ENCODE peak calls at places on chromosomes 5 and 9, in four cellular contexts. X, Q, E and H are unnamed samples.

GRCh38 chr5:98468188-98468869 is 305.1 kb upstream of the RGMB start:
- DNase-seq in Q (no peak), X (no peak), E (no peak), H (no peak)

GRCh38 chr9:135517407-135517822 is 3.8 kb upstream of the LCN1 start:
- DNase-seq in Q (no peak), X (no peak), E (no peak), H (no peak)

GRCh38 chr9:95736370-95736769 is 139.1 kb upstream of the ERCC6L2 start:
- DNase-seq in Q (no peak), X (no peak), E (peak; percentile 13), H (no peak)

GRCh38 chr5:141882594-141883183 is 4.5 kb upstream of the PCDH1 start:
- DNase-seq in Q (no peak), X (no peak), E (peak; percentile 29), H (peak; percentile 83)

GRCh38 chr5:11619339-11620028 is 284.8 kb downstream of the CTNND2 start:
- DNase-seq in Q (no peak), X (no peak), E (no peak), H (no peak)

GRCh38 chr9:78769684-78770083 is 472.8 kb downstream of the PSAT1 start:
- DNase-seq in Q (no peak), E (no peak), X (no peak), H (no peak)

GRCh38 chr9:95250462-95251058 is 66.9 kb downstream of the FANCC start:
- DNase-seq in X (no peak), E (no peak), Q (no peak), H (no peak)

GRCh38 chr5:65264420-65264819 is 217.3 kb downstream of the ADAMTS6 start:
- DNase-seq in Q (no peak), X (no peak), E (no peak), H (no peak)

GRCh38 chr5:136192015-136192525 is 892 bp downstream of the SMIM32 start:
- DNase-seq in Q (no peak), X (no peak), E (no peak), H (peak; percentile 43)

GRCh38 chr5:135369952-135370351 is 29.1 kb downstream of the MACROH2A1 start:
- DNase-seq in E (no peak), Q (no peak), X (no peak), H (no peak)

GRCh38 chr5:11075010-11075860 is 314.2 kb upstream of the DAP start:
- DNase-seq in Q (no peak), X (no peak), E (peak; percentile 35), H (peak; percentile 14)

GRCh38 chr9:35697486-35697885 is 7.8 kb upstream of the TPM2 start:
- DNase-seq in Q (no peak), X (no peak), E (no peak), H (no peak)

GRCh38 chr5:80223561-80223960 is 32.3 kb downstream of the SERINC5 start:
- DNase-seq in E (no peak), Q (no peak), X (no peak), H (no peak)

GRCh38 chr5:129767927-129768380 is 20.1 kb downstream of the MINAR2 start:
- DNase-seq in X (peak; percentile 25), E (peak; percentile 85), Q (peak; percentile 32), H (peak; percentile 58)

GRCh38 chr5:1778138-1779020 is 21.3 kb downstream of the MRPL36 start:
- DNase-seq in X (no peak), Q (no peak), E (no peak), H (no peak)

GRCh38 chr9:34659592-34660253 is 2.7 kb downstream of the CCL27 start:
- DNase-seq in E (no peak), X (no peak), Q (no peak), H (no peak)

GRCh38 chr5:4207456-4207855 is 611.8 kb downstream of the IRX1 start:
- DNase-seq in E (no peak), Q (no peak), X (no peak), H (no peak)

GRCh38 chr9:88051138-88051537 is 76.8 kb upstream of the CDK20 start:
- DNase-seq in Q (no peak), E (no peak), X (no peak), H (no peak)

GRCh38 chr9:87898151-87898550 is 15.5 kb downstream of the SPATA31E1 start:
- DNase-seq in X (no peak), E (no peak), Q (no peak), H (no peak)

GRCh38 chr5:39140558-39141168 is 66.5 kb upstream of the RICTOR start:
- DNase-seq in E (no peak), Q (no peak), X (no peak), H (no peak)

GRCh38 chr5:150598046-150598445 is 42.4 kb upstream of the SYNPO start:
- DNase-seq in Q (no peak), X (no peak), E (no peak), H (no peak)

GRCh38 chr9:28782630-28783029 is 1209.3 kb upstream of the C9orf72 start:
- DNase-seq in Q (no peak), E (no peak), X (no peak), H (no peak)

GRCh38 chr9:21415492-21416267 is 6.8 kb downstream of the IFNA8 start:
- DNase-seq in X (no peak), Q (no peak), E (no peak), H (no peak)

GRCh38 chr9:113503131-113503541 is 39.6 kb downstream of the RGS3 start:
- DNase-seq in X (no peak), E (no peak), Q (no peak), H (no peak)

GRCh38 chr5:107467137-107467932 is 203.4 kb downstream of the EFNA5 start:
- DNase-seq in Q (no peak), E (no peak), X (no peak), H (no peak)

GRCh38 chr9:133734600-133735414 is 3.3 kb downstream of the SARDH start:
- DNase-seq in X (no peak), E (no peak), Q (no peak), H (no peak)

GRCh38 chr5:68007446-68007845 is 208.1 kb upstream of the PIK3R1 start:
- DNase-seq in Q (no peak), X (no peak), E (no peak), H (no peak)

GRCh38 chr5:142866563-142867275 is 96.5 kb downstream of the ARHGAP26 start:
- DNase-seq in X (no peak), E (peak; percentile 65), Q (peak; percentile 26), H (peak; percentile 68)

GRCh38 chr5:112174959-112175594 is 244.0 kb downstream of the EPB41L4A start:
- DNase-seq in E (peak; percentile 74), Q (no peak), X (no peak), H (peak; percentile 67)

GRCh38 chr5:78908173-78908901 is 76.8 kb downstream of the ARSB start:
- DNase-seq in Q (no peak), X (no peak), E (no peak), H (peak; percentile 69)

GRCh38 chr5:53291528-53291927 is 182.0 kb upstream of the MOCS2 start:
- DNase-seq in E (no peak), X (no peak), Q (no peak), H (no peak)

GRCh38 chr5:149366169-149366750 is 8.4 kb downstream of the PCYOX1L start:
- DNase-seq in X (no peak), E (peak; percentile 39), Q (no peak), H (no peak)

GRCh38 chr5:149367972-149368645 is 10.3 kb downstream of the PCYOX1L start:
- DNase-seq in E (no peak), X (no peak), Q (no peak), H (no peak)

GRCh38 chr5:149365418-149365817 is 7.6 kb downstream of the PCYOX1L start:
- DNase-seq in X (no peak), E (peak; percentile 78), Q (no peak), H (no peak)

GRCh38 chr5:149364719-149365118 is 6.9 kb downstream of the PCYOX1L start:
- DNase-seq in Q (no peak), X (no peak), E (no peak), H (no peak)

GRCh38 chr5:149367249-149367971 is 9.6 kb downstream of the PCYOX1L start:
- DNase-seq in E (peak; percentile 90), Q (no peak), X (peak; percentile 62), H (peak; percentile 87)
- TF ChIP-seq NRF1 in E (no peak), Q (no peak), X (no peak), H (no peak)

GRCh38 chr9:16281707-16282106 is 588.8 kb downstream of the BNC2 start:
- DNase-seq in Q (no peak), X (no peak), E (no peak), H (no peak)
- TF ChIP-seq NRF1 in Q (no peak), X (no peak), E (no peak), H (no peak)

GRCh38 chr5:139668924-139669680 is 21.0 kb downstream of the CXXC5 start:
- DNase-seq in Q (no peak), X (no peak), E (no peak), H (no peak)

GRCh38 chr5:139668064-139668880 is 20.1 kb downstream of the CXXC5 start:
- DNase-seq in X (no peak), E (peak; percentile 84), Q (no peak), H (peak; percentile 91)

GRCh38 chr5:139666551-139666950 is 18.4 kb downstream of the CXXC5 start:
- DNase-seq in X (no peak), Q (no peak), E (no peak), H (no peak)

GRCh38 chr5:139667001-139667729 is 19.0 kb downstream of the CXXC5 start:
- DNase-seq in X (no peak), Q (no peak), E (no peak), H (no peak)

DNA sequence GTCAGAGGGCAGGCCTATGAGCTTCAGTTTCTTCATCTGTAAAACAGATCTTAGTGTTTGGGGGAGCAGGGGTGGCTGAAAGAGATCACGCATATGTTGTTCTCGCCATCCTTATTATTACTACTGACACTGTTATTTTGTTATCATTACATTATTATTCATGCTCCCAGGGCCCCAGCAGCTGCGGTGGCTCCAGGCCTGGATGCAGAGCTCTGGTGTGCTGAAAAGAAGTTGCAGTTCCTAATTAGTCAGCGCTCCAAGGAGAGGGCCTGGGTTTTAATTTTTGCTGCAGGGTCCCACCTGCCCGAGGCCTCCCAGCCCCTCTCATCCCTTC is 19.5 kb downstream of the CXXC5 start:
- DNase-seq in Q (no peak), X (no peak), E (no peak), H (peak; percentile 59)
- TF ChIP-seq NRF1 in Q (no peak), X (no peak), E (no peak), H (no peak)

GRCh38 chr5:74380193-74380592 is 260.3 kb downstream of the ENC1 start:
- DNase-seq in X (no peak), Q (no peak), E (no peak), H (no peak)

GRCh38 chr5:74382115-74382514 is 258.4 kb downstream of the ENC1 start:
- DNase-seq in Q (no peak), E (no peak), X (no peak), H (no peak)

GRCh38 chr5:74376187-74376586 is 264.3 kb downstream of the ENC1 start:
- DNase-seq in E (peak; percentile 14), Q (no peak), X (no peak), H (no peak)

GRCh38 chr5:74375271-74375670 is 265.3 kb downstream of the ENC1 start:
- DNase-seq in E (no peak), Q (no peak), X (no peak), H (no peak)

DNA sequence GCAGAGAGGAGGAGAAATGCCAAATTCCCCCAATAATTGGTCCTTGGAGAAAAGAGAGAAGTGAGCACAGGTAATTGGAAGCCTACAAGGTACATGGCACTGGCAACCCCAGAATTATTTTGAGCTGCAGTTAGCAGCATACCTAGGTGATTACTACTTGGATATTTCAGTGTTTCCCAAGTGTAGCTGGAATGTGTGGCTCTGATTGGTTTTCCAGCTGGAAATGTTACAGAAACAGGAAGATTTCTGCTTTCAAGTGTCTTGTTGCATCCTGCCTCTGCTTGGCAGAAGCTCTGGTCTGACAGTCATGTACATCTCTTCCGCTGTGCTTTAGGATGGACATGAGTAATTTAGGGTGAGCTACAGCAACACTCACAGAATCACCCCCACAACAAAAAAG is 262.1 kb downstream of the ENC1 start:
- DNase-seq in X (no peak), Q (no peak), E (no peak), H (no peak)
- TF ChIP-seq NRF1 in X (no peak), Q (no peak), E (no peak), H (no peak)